ENCODE peak calls at places on chromosomes 5 and 9, in four cellular contexts. E is GM20000, M is activated gamma-delta T cell treated with Interleukin-2 at 50 U/mL for 16 hours, J is pulmonary artery endothelial cell. T is an unnamed sample.

GRCh38 chr5:138179277-138179857 is 455 bp downstream of the KIF20A start:
- DNase-seq in M (no peak), J (no peak), E (no peak), T (no peak)

GRCh38 chr5:137497396-137498290 is 1.5 kb downstream of the SPOCK1 start:
- DNase-seq in M (no peak), E (no peak), J (no peak), T (no peak)

GRCh38 chr9:16246785-16247184 is 623.7 kb downstream of the BNC2 start:
- DNase-seq in M (no peak), J (no peak), E (no peak), T (no peak)

GRCh38 chr5:60463179-60463868 is 236.6 kb downstream of the DEPDC1B start:
- DNase-seq in E (no peak), M (no peak), J (no peak), T (peak)

GRCh38 chr9:78010419-78010818 is 21.2 kb downstream of the GNAQ start:
- DNase-seq in M (no peak), J (no peak), E (no peak), T (peak)

GRCh38 chr5:157301066-157301465 is 35.1 kb downstream of the CYFIP2 start:
- DNase-seq in E (no peak), M (no peak), J (no peak), T (no peak)

GRCh38 chr5:59040804-59041201 is 457.9 kb downstream of the RAB3C start:
- DNase-seq in E (no peak), J (no peak), M (no peak), T (no peak)

GRCh38 chr5:134086943-134087305 is 27.6 kb upstream of the TCF7 start:
- DNase-seq in M (peak), E (no peak), J (no peak), T (no peak)